ENCODE peak calls at places on chromosome 17, in seven cellular contexts. One of them, this sample, is unnamed.

GRCh38 chr17:41802961-41803682 is 8.6 kb downstream of the P3H4 start:
- DNase-seq in HTR-8/SVneo: no peak
- DNase-seq in activated naive CD4-positive, alpha-beta T cell: no peak
- DNase-seq in stimulated activated CD4-positive, alpha-beta T cell treated with anti-CD3 and anti-CD28 coated beads, Interleukin-4, amount 100 ng/mL, for 1 hour: no peak
- DNase-seq in NCI-H1092 treated with DMSO at 0.1 percent for 48 hours: no peak
- DNase-seq in spleen: no peak
- DNase-seq in Panc1: no peak
- DNase-seq in this sample: no peak

GRCh38 chr17:80055597-80055996 is 19.2 kb downstream of the CCDC40 start:
- DNase-seq in HTR-8/SVneo: no peak
- DNase-seq in activated naive CD4-positive, alpha-beta T cell: no peak
- DNase-seq in stimulated activated CD4-positive, alpha-beta T cell treated with anti-CD3 and anti-CD28 coated beads, Interleukin-4, amount 100 ng/mL, for 1 hour: no peak
- DNase-seq in NCI-H1092 treated with DMSO at 0.1 percent for 48 hours: no peak
- DNase-seq in spleen: no peak
- DNase-seq in Panc1: no peak
- DNase-seq in this sample: no peak

GRCh38 chr17:40803617-40804082 is 3.9 kb upstream of the KRT28 start:
- DNase-seq in HTR-8/SVneo: peak; percentile 86
- DNase-seq in activated naive CD4-positive, alpha-beta T cell: peak; percentile 64
- DNase-seq in stimulated activated CD4-positive, alpha-beta T cell treated with anti-CD3 and anti-CD28 coated beads, Interleukin-4, amount 100 ng/mL, for 1 hour: peak; percentile 76
- DNase-seq in NCI-H1092 treated with DMSO at 0.1 percent for 48 hours: peak; percentile 73
- DNase-seq in spleen: peak; percentile 90
- DNase-seq in Panc1: no peak
- DNase-seq in this sample: peak; percentile 38

GRCh38 chr17:34633351-34633750 is 54.0 kb downstream of the TMEM132E start:
- DNase-seq in HTR-8/SVneo: no peak
- DNase-seq in activated naive CD4-positive, alpha-beta T cell: no peak
- DNase-seq in stimulated activated CD4-positive, alpha-beta T cell treated with anti-CD3 and anti-CD28 coated beads, Interleukin-4, amount 100 ng/mL, for 1 hour: no peak
- DNase-seq in NCI-H1092 treated with DMSO at 0.1 percent for 48 hours: peak; percentile 66
- DNase-seq in spleen: no peak
- DNase-seq in Panc1: no peak
- DNase-seq in this sample: peak; percentile 76

GRCh38 chr17:44353656-44354331 is 8.7 kb downstream of the GRN start:
- DNase-seq in HTR-8/SVneo: no peak
- DNase-seq in activated naive CD4-positive, alpha-beta T cell: no peak
- DNase-seq in stimulated activated CD4-positive, alpha-beta T cell treated with anti-CD3 and anti-CD28 coated beads, Interleukin-4, amount 100 ng/mL, for 1 hour: peak; percentile 24
- DNase-seq in NCI-H1092 treated with DMSO at 0.1 percent for 48 hours: no peak
- DNase-seq in spleen: peak; percentile 83
- DNase-seq in Panc1: no peak
- DNase-seq in this sample: no peak

GRCh38 chr17:44688675-44689491 is 693 bp downstream of the CCDC43 start:
- DNase-seq in HTR-8/SVneo: peak; percentile 22
- DNase-seq in activated naive CD4-positive, alpha-beta T cell: peak; percentile 29
- DNase-seq in stimulated activated CD4-positive, alpha-beta T cell treated with anti-CD3 and anti-CD28 coated beads, Interleukin-4, amount 100 ng/mL, for 1 hour: no peak
- DNase-seq in NCI-H1092 treated with DMSO at 0.1 percent for 48 hours: no peak
- DNase-seq in spleen: no peak
- DNase-seq in Panc1: no peak
- DNase-seq in this sample: no peak

GRCh38 chr17:76458580-76459490 is 5.9 kb upstream of the UBE2O start:
- DNase-seq in HTR-8/SVneo: peak; percentile 76
- DNase-seq in activated naive CD4-positive, alpha-beta T cell: no peak
- DNase-seq in stimulated activated CD4-positive, alpha-beta T cell treated with anti-CD3 and anti-CD28 coated beads, Interleukin-4, amount 100 ng/mL, for 1 hour: no peak
- DNase-seq in NCI-H1092 treated with DMSO at 0.1 percent for 48 hours: peak; percentile 31
- DNase-seq in spleen: no peak
- DNase-seq in Panc1: no peak
- DNase-seq in this sample: no peak

GRCh38 chr17:81315885-81316391 is 20.8 kb upstream of the SLC38A10 start:
- DNase-seq in HTR-8/SVneo: no peak
- DNase-seq in activated naive CD4-positive, alpha-beta T cell: no peak
- DNase-seq in stimulated activated CD4-positive, alpha-beta T cell treated with anti-CD3 and anti-CD28 coated beads, Interleukin-4, amount 100 ng/mL, for 1 hour: no peak
- DNase-seq in NCI-H1092 treated with DMSO at 0.1 percent for 48 hours: no peak
- DNase-seq in spleen: no peak
- DNase-seq in Panc1: no peak
- DNase-seq in this sample: no peak

GRCh38 chr17:39867891-39868553 is at the start of gene ZPBP2:
- DNase-seq in HTR-8/SVneo: no peak
- DNase-seq in activated naive CD4-positive, alpha-beta T cell: peak; percentile 30
- DNase-seq in stimulated activated CD4-positive, alpha-beta T cell treated with anti-CD3 and anti-CD28 coated beads, Interleukin-4, amount 100 ng/mL, for 1 hour: peak; percentile 66
- DNase-seq in NCI-H1092 treated with DMSO at 0.1 percent for 48 hours: no peak
- DNase-seq in spleen: peak; percentile 87
- DNase-seq in Panc1: no peak
- DNase-seq in this sample: no peak

This sample was measured in NCI-H187.